ENCODE peak calls at places on chromosomes 12 and 14, in nine cellular contexts. U is GM23338, F is GM12878, R is uterus, K is cardiac muscle cell, I is adrenal gland, N is OCI-LY7, W is IMR-90, O is ovary. X is an unnamed sample. For H3K36me3, the result is how much of the 10 kb centered on the place peaks cover.

GRCh38 chr12:31828057-31828456 is 99.2 kb upstream of the AMN1 start:
- DNase-seq in U (no peak), F (no peak), R (no peak), K (no peak), I (no peak), N (no peak), W (no peak), O (no peak), X (no peak)

GRCh38 chr12:39616666-39617065 is 2.9 kb downstream of the ABCD2 start:
- DNase-seq in U (no peak), F (no peak), R (no peak), K (no peak), I (no peak), N (no peak), W (no peak), O (no peak), X (no peak)

GRCh38 chr14:89123215-89123614 is 293.8 kb downstream of the FOXN3 start:
- DNase-seq in U (no peak), F (no peak), R (no peak), K (no peak), I (no peak), N (no peak), W (no peak), O (no peak), X (no peak)

GRCh38 chr14:76541594-76542219 is 165.8 kb downstream of the ESRRB start:
- DNase-seq in U (no peak), F (no peak), R (no peak), K (no peak), I (no peak), N (no peak), W (no peak), O (no peak), X (no peak)

GRCh38 chr14:75295491-75296338 is 17.1 kb downstream of the FOS start:
- DNase-seq in U (peak), F (no peak), R (peak), K (peak), I (peak), N (peak), W (peak), O (peak), X (peak)

GRCh38 chr12:107818984-107819383 is 44.5 kb downstream of the ASCL4 start:
- DNase-seq in U (no peak), F (no peak), R (no peak), K (no peak), I (peak), N (no peak), W (peak), O (no peak), X (peak)

GRCh38 chr12:99810718-99811593 is 163.4 kb downstream of the GARIN6 start:
- DNase-seq in U (peak), F (no peak), R (no peak), K (peak), I (no peak), N (peak), W (peak), O (no peak), X (peak)

GRCh38 chr14:65850429-65851145 is 438.1 kb downstream of the FUT8 start:
- DNase-seq in U (no peak), F (no peak), R (no peak), K (no peak), I (no peak), N (no peak), W (no peak), O (no peak), X (no peak)

GRCh38 chr12:125100551-125101434 is 35.6 kb downstream of the AACS start:
- DNase-seq in U (no peak), F (no peak), R (no peak), K (no peak), I (no peak), N (no peak), W (no peak), O (no peak), X (no peak)

GRCh38 chr14:35789651-35790050 is 19.4 kb downstream of the RALGAPA1 start:
- DNase-seq in U (no peak), F (no peak), R (no peak), K (no peak), I (no peak), N (no peak), W (peak), O (no peak), X (peak)

GRCh38 chr12:102350070-102350469 is 130.3 kb downstream of the IGF1 start:
- DNase-seq in U (no peak), F (no peak), R (no peak), K (no peak), I (no peak), N (no peak), W (no peak), O (no peak), X (no peak)

GRCh38 chr14:82313889-82314288 is 780.2 kb upstream of the SEL1L start:
- DNase-seq in U (no peak), F (no peak), R (no peak), K (no peak), I (no peak), N (no peak), W (no peak), O (no peak), X (no peak)

GRCh38 chr12:124750787-124751471 is 112.7 kb downstream of the SCARB1 start:
- DNase-seq in U (peak), F (no peak), R (no peak), K (no peak), I (no peak), N (peak), W (no peak), O (no peak), X (no peak)

GRCh38 chr14:90454041-90455000 is 57.5 kb downstream of the CALM1 start:
- DNase-seq in U (peak), F (no peak), R (peak), K (peak), I (peak), N (peak), W (peak), O (no peak), X (peak)

DNA sequence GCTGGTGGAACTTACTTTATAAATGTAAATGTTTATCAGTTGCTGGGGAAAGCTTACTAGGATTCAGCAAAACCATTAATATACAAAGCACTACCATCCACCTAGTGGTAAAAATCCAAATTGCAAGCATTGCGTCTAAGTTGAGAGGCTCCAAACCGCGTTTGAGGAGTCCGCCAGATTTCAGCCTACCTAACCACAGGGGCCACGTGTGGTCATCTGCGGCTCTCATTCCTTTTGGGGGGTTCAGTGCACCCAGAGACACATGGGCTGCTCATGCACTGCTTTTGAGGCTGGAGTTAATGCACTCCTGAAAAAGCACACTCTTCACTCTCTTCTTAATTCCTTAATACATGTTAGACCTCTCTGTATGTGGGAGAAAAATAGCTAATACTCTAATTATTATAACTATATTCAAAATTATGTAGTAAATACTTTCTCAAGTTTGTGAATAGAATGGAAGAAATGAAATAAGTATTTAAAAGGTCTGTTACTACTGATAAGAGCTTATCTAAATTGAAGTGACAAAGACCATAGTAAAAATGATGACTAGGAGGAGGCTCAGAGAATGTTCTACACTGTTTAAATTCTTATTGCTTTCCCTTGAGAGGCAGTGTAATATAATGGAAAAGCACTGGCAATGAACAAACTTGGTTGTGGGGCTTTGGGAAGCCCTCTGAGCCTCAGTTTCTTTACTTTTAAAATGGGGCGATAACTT is 41.4 kb upstream of the MANSC4 start:
- DNase-seq in U (peak), F (peak), R (peak), K (peak), I (peak), N (peak), W (peak), O (no peak), X (peak)
- H3K4me3 ChIP-seq in U (no peak), F (no peak), R (no peak), K (no peak), I (no peak), N (no peak), W (no peak), O (no peak), X (no peak)

GRCh38 chr14:19930617-19931016 is at the start of gene OR4K1:
- DNase-seq in U (no peak), F (no peak), R (no peak), K (no peak), I (no peak), N (no peak), W (no peak), O (no peak), X (no peak)
- H3K36me3 ChIP-seq in U (under half), F (under half), R (under half), K (under half), I (under half), N (under half), W (under half), O (under half), X (under half)

GRCh38 chr12:12010277-12011031 is 60.3 kb upstream of the BCL2L14 start:
- DNase-seq in U (no peak), F (peak), R (no peak), K (peak), I (peak), N (peak), W (peak), O (no peak), X (peak)
- H3K27ac ChIP-seq in U (no peak), F (peak), R (no peak), K (no peak), I (peak), N (peak), W (no peak), O (no peak), X (peak)

GRCh38 chr12:50086148-50086547 is 1.0 kb downstream of the SMARCD1 start:
- DNase-seq in U (no peak), F (no peak), R (no peak), K (no peak), I (peak), N (peak), W (no peak), O (no peak), X (no peak)
- H3K4me3 ChIP-seq in U (peak), F (peak), R (no peak), K (peak), I (peak), N (peak), W (no peak), O (no peak), X (peak)

GRCh38 chr12:49100380-49100779 is 5.8 kb upstream of the DHH start:
- DNase-seq in U (no peak), F (no peak), R (no peak), K (no peak), I (no peak), N (no peak), W (no peak), O (no peak), X (no peak)
- H3K36me3 ChIP-seq in U (under half), F (under half), R (under half), K (half or more), I (under half), N (under half), W (half or more), O (under half), X (half or more)

GRCh38 chr12:21234395-21234794 is 100.3 kb downstream of the SLCO1A2 start:
- DNase-seq in U (no peak), F (no peak), R (no peak), K (no peak), I (no peak), N (no peak), W (no peak), O (no peak), X (no peak)
- H3K27ac ChIP-seq in U (no peak), F (no peak), R (no peak), K (no peak), I (no peak), N (no peak), W (no peak), O (no peak), X (no peak)

GRCh38 chr12:15709524-15709923 is 79.7 kb downstream of the EPS8 start:
- DNase-seq in U (peak), F (no peak), R (no peak), K (no peak), I (no peak), N (no peak), W (no peak), O (no peak), X (no peak)

GRCh38 chr12:15710860-15711510 is 78.2 kb downstream of the EPS8 start:
- DNase-seq in U (no peak), F (no peak), R (no peak), K (no peak), I (no peak), N (no peak), W (no peak), O (no peak), X (no peak)

GRCh38 chr12:15712823-15713663 is 76.1 kb downstream of the EPS8 start:
- DNase-seq in U (no peak), F (no peak), R (no peak), K (peak), I (no peak), N (no peak), W (no peak), O (no peak), X (no peak)

GRCh38 chr12:15714256-15714655 is 74.9 kb downstream of the EPS8 start:
- DNase-seq in U (no peak), F (no peak), R (no peak), K (no peak), I (no peak), N (no peak), W (no peak), O (no peak), X (no peak)

GRCh38 chr12:15712160-15712559 is 77.0 kb downstream of the EPS8 start:
- DNase-seq in U (no peak), F (no peak), R (no peak), K (no peak), I (no peak), N (no peak), W (no peak), O (no peak), X (no peak)
- H3K4me3 ChIP-seq in U (no peak), F (no peak), R (no peak), K (no peak), I (no peak), N (no peak), W (no peak), O (no peak), X (no peak)

X was measured in brain microvascular endothelial cell.